ENCODE peak calls at places on chromosomes 5 and 9, in seven cellular contexts. S is CD4-positive, CD25-positive, alpha-beta regulatory T cell; Z is stimulated activated CD4-positive, alpha-beta T cell treated with anti-CD3 and anti-CD28 coated beads, Interleukin-1b, Interleukin-23, amount 100 ng/mL, for 24 hours; I is NCI-H510A treated with DMSO at 0.1 percent for 48 hours; P is activated T-cell treated with anti-CD3 and anti-CD28 coated beads, Interleukin-2, amount 50 U/mL, for 72 hours; D is T1000; G is brain microvascular endothelial cell. W is an unnamed sample.

GRCh38 chr9:38004809-38005560 is 64.0 kb downstream of the SHB start:
- DNase-seq in S (no peak), Z (no peak), I (no peak), P (no peak), D (no peak), G (no peak), W (no peak)

GRCh38 chr5:84274585-84275468 is 109.9 kb downstream of the EDIL3 start:
- DNase-seq in S (no peak), Z (no peak), I (no peak), P (peak; percentile 2), D (no peak), G (peak; percentile 40), W (peak; percentile 13)

GRCh38 chr9:78325846-78326350 is 29.0 kb downstream of the PSAT1 start:
- DNase-seq in S (no peak), Z (no peak), I (no peak), P (no peak), D (no peak), G (no peak), W (no peak)

GRCh38 chr5:1255081-1255561 is 29.9 kb downstream of the SLC6A18 start:
- DNase-seq in S (peak; percentile 55), Z (no peak), I (no peak), P (peak; percentile 30), D (no peak), G (no peak), W (peak; percentile 46)

GRCh38 chr9:75455444-75455921 is 367.2 kb downstream of the OSTF1 start:
- DNase-seq in S (no peak), Z (no peak), I (peak; percentile 19), P (no peak), D (no peak), G (peak; percentile 15), W (no peak)

GRCh38 chr5:159817262-159818029 is 98.8 kb upstream of the ADRA1B start:
- DNase-seq in S (no peak), Z (no peak), I (no peak), P (no peak), D (no peak), G (no peak), W (no peak)

GRCh38 chr5:76074487-76074886 is 8.7 kb upstream of the SV2C start:
- DNase-seq in S (peak; percentile 12), Z (no peak), I (no peak), P (peak; percentile 26), D (no peak), G (no peak), W (peak; percentile 32)

GRCh38 chr9:89149726-89150125 is 28.9 kb downstream of the SHC3 start:
- DNase-seq in S (no peak), Z (no peak), I (no peak), P (no peak), D (peak; percentile 16), G (peak; percentile 76), W (no peak)

GRCh38 chr9:134403682-134404301 is 77.5 kb downstream of the RXRA start:
- DNase-seq in S (no peak), Z (no peak), I (no peak), P (peak; percentile 34), D (no peak), G (peak; percentile 52), W (peak; percentile 38)

GRCh38 chr9:136551401-136552116 is 5.7 kb upstream of the NOTCH1 start:
- DNase-seq in S (no peak), Z (no peak), I (no peak), P (no peak), D (peak; percentile 29), G (peak; percentile 28), W (no peak)

GRCh38 chr5:163445345-163445744 is 8.0 kb downstream of the CCNG1 start:
- DNase-seq in S (no peak), Z (no peak), I (no peak), P (no peak), D (no peak), G (no peak), W (no peak)

GRCh38 chr9:6305954-6306563 is 22.1 kb upstream of the TPD52L3 start:
- DNase-seq in S (peak; percentile 4), Z (no peak), I (peak; percentile 62), P (no peak), D (no peak), G (no peak), W (no peak)

GRCh38 chr9:85510830-85511504 is 230.8 kb downstream of the AGTPBP1 start:
- DNase-seq in S (no peak), Z (no peak), I (no peak), P (no peak), D (no peak), G (no peak), W (no peak)

GRCh38 chr9:73151653-73152382 is at the start of gene ANXA1:
- DNase-seq in S (peak; percentile 29), Z (no peak), I (no peak), P (no peak), D (peak; percentile 7), G (peak; percentile 86), W (no peak)

GRCh38 chr9:131043097-131043496 is 34.1 kb downstream of the LAMC3 start:
- DNase-seq in S (no peak), Z (no peak), I (no peak), P (no peak), D (no peak), G (no peak), W (no peak)

GRCh38 chr5:89584339-89584956 is 701.5 kb upstream of the MEF2C start:
- DNase-seq in S (no peak), Z (no peak), I (peak; percentile 24), P (no peak), D (no peak), G (peak; percentile 71), W (no peak)

GRCh38 chr9:113350937-113351336 is 1.6 kb downstream of the BSPRY start:
- DNase-seq in S (no peak), Z (no peak), I (no peak), P (peak; percentile 56), D (no peak), G (no peak), W (peak; percentile 69)

GRCh38 chr9:110897899-110898298 is 140.4 kb downstream of the LPAR1 start:
- DNase-seq in S (no peak), Z (no peak), I (no peak), P (no peak), D (no peak), G (no peak), W (no peak)

GRCh38 chr9:113673726-113674125 is 202.4 kb upstream of the ZNF618 start:
- DNase-seq in S (no peak), Z (no peak), I (no peak), P (no peak), D (peak; percentile 5), G (no peak), W (no peak)

GRCh38 chr5:88680253-88681132 is 202.5 kb downstream of the MEF2C start:
- DNase-seq in S (peak; percentile 68), Z (peak; percentile 68), I (peak; percentile 48), P (peak; percentile 84), D (peak; percentile 79), G (no peak), W (peak; percentile 86)

GRCh38 chr9:127754761-127755557 is 19.9 kb upstream of the TOR2A start:
- DNase-seq in S (no peak), Z (no peak), I (peak; percentile 32), P (no peak), D (no peak), G (no peak), W (no peak)

GRCh38 chr5:76715734-76716455 is at the start of gene F2R:
- DNase-seq in S (peak; percentile 36), Z (no peak), I (peak; percentile 39), P (peak; percentile 54), D (peak; percentile 42), G (peak; percentile 71), W (peak; percentile 59)

GRCh38 chr5:158022844-158023243 is 163.9 kb upstream of the CLINT1 start:
- DNase-seq in S (no peak), Z (no peak), I (no peak), P (no peak), D (no peak), G (no peak), W (no peak)

GRCh38 chr5:159850192-159850573 is 66.1 kb upstream of the ADRA1B start:
- DNase-seq in S (no peak), Z (no peak), I (no peak), P (no peak), D (peak; percentile 26), G (peak; percentile 49), W (no peak)

GRCh38 chr9:99858087-99858486 is 36.4 kb downstream of the NR4A3 start:
- DNase-seq in S (no peak), Z (no peak), I (no peak), P (no peak), D (no peak), G (no peak), W (no peak)

GRCh38 chr9:92342825-92343488 is 17.2 kb downstream of the CENPP start:
- DNase-seq in S (peak; percentile 14), Z (no peak), I (no peak), P (no peak), D (no peak), G (no peak), W (no peak)

GRCh38 chr5:117741655-117742226 is 1167.1 kb upstream of the SEMA6A start:
- DNase-seq in S (no peak), Z (no peak), I (no peak), P (no peak), D (no peak), G (no peak), W (no peak)

GRCh38 chr5:1009359-1010180 is 968 bp downstream of the NKD2 start:
- DNase-seq in S (no peak), Z (no peak), I (no peak), P (no peak), D (no peak), G (no peak), W (no peak)

GRCh38 chr9:82031538-82032280 is 43.1 kb downstream of the SPATA31D1 start:
- DNase-seq in S (no peak), Z (no peak), I (no peak), P (no peak), D (no peak), G (peak; percentile 40), W (no peak)

GRCh38 chr5:139294372-139295165 is 1.0 kb downstream of the MATR3 start:
- DNase-seq in S (peak; percentile 66), Z (peak; percentile 35), I (peak; percentile 42), P (peak; percentile 67), D (peak; percentile 37), G (peak; percentile 70), W (peak; percentile 72)

GRCh38 chr9:72704688-72705375 is 183.4 kb downstream of the TMC1 start:
- DNase-seq in S (no peak), Z (no peak), I (no peak), P (no peak), D (no peak), G (no peak), W (no peak)

GRCh38 chr5:10424124-10424731 is 17.5 kb upstream of the ROPN1L start:
- DNase-seq in S (no peak), Z (no peak), I (peak; percentile 49), P (no peak), D (no peak), G (peak; percentile 27), W (peak; percentile 18)

GRCh38 chr5:68557162-68557936 is 341.8 kb downstream of the PIK3R1 start:
- DNase-seq in S (no peak), Z (no peak), I (no peak), P (no peak), D (no peak), G (no peak), W (no peak)

GRCh38 chr5:34848230-34848629 is 9.3 kb downstream of the TTC23L start:
- DNase-seq in S (no peak), Z (no peak), I (no peak), P (no peak), D (no peak), G (no peak), W (no peak)

GRCh38 chr5:54741711-54742110 is 224.2 kb downstream of the SNX18 start:
- DNase-seq in S (no peak), Z (no peak), I (no peak), P (no peak), D (no peak), G (no peak), W (no peak)

GRCh38 chr5:71475788-71476384 is 20.4 kb downstream of the BDP1 start:
- DNase-seq in S (peak; percentile 27), Z (no peak), I (peak; percentile 3), P (no peak), D (no peak), G (no peak), W (no peak)

GRCh38 chr9:27227192-27227591 is 69.8 kb downstream of the EQTN start:
- DNase-seq in S (no peak), Z (no peak), I (no peak), P (no peak), D (peak; percentile 6), G (peak; percentile 7), W (no peak)

GRCh38 chr5:142106061-142106460 is 2.5 kb upstream of the NDFIP1 start:
- DNase-seq in S (no peak), Z (no peak), I (no peak), P (no peak), D (no peak), G (no peak), W (no peak)